ENCODE peak calls at places on chromosomes 3 and 15, in eight cellular contexts. One of them, this sample, is unnamed.

GRCh38 chr3:114499986-114500385 is 206.2 kb downstream of the TIGIT start:
- DNase-seq in A549: no peak
- DNase-seq in mesendoderm: no peak
- DNase-seq in hepatocyte: no peak
- DNase-seq in heart right ventricle: no peak
- DNase-seq in right cardiac atrium: no peak
- DNase-seq in thoracic aorta: no peak
- DNase-seq in stomach: no peak
- DNase-seq in this sample: no peak

GRCh38 chr3:174720717-174721116 is 138.4 kb upstream of the NAALADL2 start:
- DNase-seq in A549: no peak
- DNase-seq in mesendoderm: no peak
- DNase-seq in hepatocyte: no peak
- DNase-seq in heart right ventricle: no peak
- DNase-seq in right cardiac atrium: no peak
- DNase-seq in thoracic aorta: no peak
- DNase-seq in stomach: no peak
- DNase-seq in this sample: no peak

GRCh38 chr3:172376402-172376801 is 71.9 kb downstream of the GHSR start:
- DNase-seq in A549: no peak
- DNase-seq in mesendoderm: no peak
- DNase-seq in hepatocyte: no peak
- DNase-seq in heart right ventricle: no peak
- DNase-seq in right cardiac atrium: no peak
- DNase-seq in thoracic aorta: no peak
- DNase-seq in stomach: no peak
- DNase-seq in this sample: no peak

GRCh38 chr15:29668120-29668602 is 154.1 kb downstream of the TJP1 start:
- DNase-seq in A549: peak; percentile 86
- DNase-seq in mesendoderm: peak; percentile 95
- DNase-seq in hepatocyte: peak; percentile 91
- DNase-seq in heart right ventricle: peak; percentile 48
- DNase-seq in right cardiac atrium: peak; percentile 62
- DNase-seq in thoracic aorta: no peak
- DNase-seq in stomach: peak; percentile 85
- DNase-seq in this sample: no peak

GRCh38 chr15:32683906-32684584 is 33.8 kb upstream of the GREM1 start:
- DNase-seq in A549: no peak
- DNase-seq in mesendoderm: no peak
- DNase-seq in hepatocyte: no peak
- DNase-seq in heart right ventricle: no peak
- DNase-seq in right cardiac atrium: no peak
- DNase-seq in thoracic aorta: no peak
- DNase-seq in stomach: no peak
- DNase-seq in this sample: no peak

GRCh38 chr15:53378096-53378620 is 381.3 kb downstream of the WDR72 start:
- DNase-seq in A549: no peak
- DNase-seq in mesendoderm: no peak
- DNase-seq in hepatocyte: no peak
- DNase-seq in heart right ventricle: no peak
- DNase-seq in right cardiac atrium: no peak
- DNase-seq in thoracic aorta: no peak
- DNase-seq in stomach: no peak
- DNase-seq in this sample: no peak

GRCh38 chr15:88526247-88526879 is 20.1 kb downstream of the DET1 start:
- DNase-seq in A549: no peak
- DNase-seq in mesendoderm: no peak
- DNase-seq in hepatocyte: no peak
- DNase-seq in heart right ventricle: no peak
- DNase-seq in right cardiac atrium: no peak
- DNase-seq in thoracic aorta: no peak
- DNase-seq in stomach: no peak
- DNase-seq in this sample: no peak

GRCh38 chr15:68843425-68844311 is 23.0 kb upstream of the ANP32A start:
- DNase-seq in A549: no peak
- DNase-seq in mesendoderm: peak; percentile 69
- DNase-seq in hepatocyte: peak; percentile 23
- DNase-seq in heart right ventricle: peak; percentile 15
- DNase-seq in right cardiac atrium: no peak
- DNase-seq in thoracic aorta: no peak
- DNase-seq in stomach: no peak
- DNase-seq in this sample: peak; percentile 29

GRCh38 chr3:5358911-5359310 is 171.4 kb downstream of the EDEM1 start:
- DNase-seq in A549: no peak
- DNase-seq in mesendoderm: no peak
- DNase-seq in hepatocyte: no peak
- DNase-seq in heart right ventricle: no peak
- DNase-seq in right cardiac atrium: no peak
- DNase-seq in thoracic aorta: no peak
- DNase-seq in stomach: no peak
- DNase-seq in this sample: no peak

GRCh38 chr3:184604956-184605290 is 43.3 kb downstream of the EPHB3 start:
- DNase-seq in A549: no peak
- DNase-seq in mesendoderm: no peak
- DNase-seq in hepatocyte: no peak
- DNase-seq in heart right ventricle: no peak
- DNase-seq in right cardiac atrium: no peak
- DNase-seq in thoracic aorta: no peak
- DNase-seq in stomach: no peak
- DNase-seq in this sample: no peak

GRCh38 chr3:116444819-116445290 is 432 bp downstream of the LSAMP start:
- DNase-seq in A549: no peak
- DNase-seq in mesendoderm: no peak
- DNase-seq in hepatocyte: peak; percentile 35
- DNase-seq in heart right ventricle: no peak
- DNase-seq in right cardiac atrium: peak; percentile 22
- DNase-seq in thoracic aorta: no peak
- DNase-seq in stomach: no peak
- DNase-seq in this sample: no peak

GRCh38 chr3:171563298-171563697 is 103.1 kb upstream of the TNIK start:
- DNase-seq in A549: no peak
- DNase-seq in mesendoderm: peak; percentile 36
- DNase-seq in hepatocyte: no peak
- DNase-seq in heart right ventricle: no peak
- DNase-seq in right cardiac atrium: no peak
- DNase-seq in thoracic aorta: no peak
- DNase-seq in stomach: no peak
- DNase-seq in this sample: no peak

GRCh38 chr3:194177156-194177555 is 41.2 kb downstream of the HES1 start:
- DNase-seq in A549: no peak
- DNase-seq in mesendoderm: no peak
- DNase-seq in hepatocyte: no peak
- DNase-seq in heart right ventricle: no peak
- DNase-seq in right cardiac atrium: no peak
- DNase-seq in thoracic aorta: no peak
- DNase-seq in stomach: no peak
- DNase-seq in this sample: no peak

DNA sequence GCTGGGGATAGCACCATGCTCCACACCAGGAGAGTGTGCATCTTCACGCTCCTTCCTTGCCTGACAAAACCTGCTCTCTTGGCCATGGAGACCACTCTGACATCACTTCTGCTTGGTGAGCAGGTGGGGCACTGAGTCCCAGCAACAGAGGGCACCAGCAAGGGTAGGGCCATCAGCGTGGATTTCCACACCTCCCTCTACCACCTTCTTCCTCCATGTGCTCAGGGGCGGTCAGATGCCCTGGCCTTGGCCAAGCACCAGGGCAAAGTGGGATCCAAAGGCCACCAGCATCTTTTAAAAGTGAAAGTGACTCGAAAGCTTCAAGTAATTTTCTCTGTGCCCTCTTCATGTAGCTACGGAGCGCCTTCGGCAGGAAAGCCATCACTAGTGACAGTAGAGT is 58.1 kb downstream of the CHSY1 start:
- DNase-seq in A549: no peak
- DNase-seq in mesendoderm: no peak
- DNase-seq in hepatocyte: no peak
- DNase-seq in heart right ventricle: no peak
- DNase-seq in right cardiac atrium: no peak
- DNase-seq in thoracic aorta: no peak
- DNase-seq in stomach: no peak
- DNase-seq in this sample: no peak
- H3K4me1 ChIP-seq in A549: peaks cover 25% of the 10 kb centered on the region
- H3K4me1 ChIP-seq in mesendoderm: peaks cover 4% of the 10 kb centered on the region
- H3K4me1 ChIP-seq in hepatocyte: peaks cover 20% of the 10 kb centered on the region
- H3K4me1 ChIP-seq in heart right ventricle: peaks cover 43% of the 10 kb centered on the region
- H3K4me1 ChIP-seq in right cardiac atrium: peaks cover 12% of the 10 kb centered on the region
- H3K4me1 ChIP-seq in thoracic aorta: peaks cover 36% of the 10 kb centered on the region
- H3K4me1 ChIP-seq in stomach: peaks cover 77% of the 10 kb centered on the region
- H3K4me1 ChIP-seq in this sample: peaks cover 25% of the 10 kb centered on the region

GRCh38 chr3:46926447-46926846 is 48.9 kb downstream of the PTH1R start:
- DNase-seq in A549: no peak
- DNase-seq in mesendoderm: no peak
- DNase-seq in hepatocyte: no peak
- DNase-seq in heart right ventricle: no peak
- DNase-seq in right cardiac atrium: no peak
- DNase-seq in thoracic aorta: no peak
- DNase-seq in stomach: no peak
- DNase-seq in this sample: no peak

GRCh38 chr3:46926871-46927717 is 49.5 kb downstream of the CCDC12 start:
- DNase-seq in A549: no peak
- DNase-seq in mesendoderm: no peak
- DNase-seq in hepatocyte: peak; percentile 3
- DNase-seq in heart right ventricle: no peak
- DNase-seq in right cardiac atrium: no peak
- DNase-seq in thoracic aorta: no peak
- DNase-seq in stomach: peak; percentile 25
- DNase-seq in this sample: peak; percentile 61

GRCh38 chr3:46928297-46928696 is 48.2 kb downstream of the CCDC12 start:
- DNase-seq in A549: no peak
- DNase-seq in mesendoderm: no peak
- DNase-seq in hepatocyte: no peak
- DNase-seq in heart right ventricle: no peak
- DNase-seq in right cardiac atrium: no peak
- DNase-seq in thoracic aorta: no peak
- DNase-seq in stomach: no peak
- DNase-seq in this sample: no peak

GRCh38 chr3:46929324-46929723 is 47.2 kb downstream of the CCDC12 start:
- DNase-seq in A549: no peak
- DNase-seq in mesendoderm: no peak
- DNase-seq in hepatocyte: no peak
- DNase-seq in heart right ventricle: peak; percentile 71
- DNase-seq in right cardiac atrium: no peak
- DNase-seq in thoracic aorta: no peak
- DNase-seq in stomach: peak; percentile 92
- DNase-seq in this sample: no peak

GRCh38 chr3:46927718-46928073 is 48.8 kb downstream of the CCDC12 start:
- DNase-seq in A549: no peak
- DNase-seq in mesendoderm: no peak
- DNase-seq in hepatocyte: no peak
- DNase-seq in heart right ventricle: no peak
- DNase-seq in right cardiac atrium: no peak
- DNase-seq in thoracic aorta: no peak
- DNase-seq in stomach: no peak
- DNase-seq in this sample: no peak
- H3K4me1 ChIP-seq in A549: peaks cover 71% of the 10 kb centered on the region
- H3K4me1 ChIP-seq in mesendoderm: no peaks in the 10 kb centered on the region
- H3K4me1 ChIP-seq in hepatocyte: peaks cover 31% of the 10 kb centered on the region
- H3K4me1 ChIP-seq in heart right ventricle: peaks cover 75% of the 10 kb centered on the region
- H3K4me1 ChIP-seq in right cardiac atrium: peaks cover 35% of the 10 kb centered on the region
- H3K4me1 ChIP-seq in thoracic aorta: peaks cover 50% of the 10 kb centered on the region
- H3K4me1 ChIP-seq in stomach: peaks cover 98% of the 10 kb centered on the region
- H3K4me1 ChIP-seq in this sample: peaks cover 54% of the 10 kb centered on the region

GRCh38 chr3:134236505-134236904 is 14.2 kb downstream of the RYK start:
- DNase-seq in A549: no peak
- DNase-seq in mesendoderm: no peak
- DNase-seq in hepatocyte: no peak
- DNase-seq in heart right ventricle: no peak
- DNase-seq in right cardiac atrium: no peak
- DNase-seq in thoracic aorta: no peak
- DNase-seq in stomach: no peak
- DNase-seq in this sample: no peak

GRCh38 chr3:134237454-134238145 is 13.1 kb downstream of the RYK start:
- DNase-seq in A549: no peak
- DNase-seq in mesendoderm: no peak
- DNase-seq in hepatocyte: no peak
- DNase-seq in heart right ventricle: no peak
- DNase-seq in right cardiac atrium: no peak
- DNase-seq in thoracic aorta: no peak
- DNase-seq in stomach: no peak
- DNase-seq in this sample: no peak

GRCh38 chr3:134232146-134232545 is 18.5 kb downstream of the RYK start:
- DNase-seq in A549: no peak
- DNase-seq in mesendoderm: no peak
- DNase-seq in hepatocyte: no peak
- DNase-seq in heart right ventricle: no peak
- DNase-seq in right cardiac atrium: no peak
- DNase-seq in thoracic aorta: no peak
- DNase-seq in stomach: no peak
- DNase-seq in this sample: no peak

GRCh38 chr3:134232976-134233375 is 17.7 kb downstream of the RYK start:
- DNase-seq in A549: no peak
- DNase-seq in mesendoderm: no peak
- DNase-seq in hepatocyte: no peak
- DNase-seq in heart right ventricle: no peak
- DNase-seq in right cardiac atrium: no peak
- DNase-seq in thoracic aorta: no peak
- DNase-seq in stomach: no peak
- DNase-seq in this sample: no peak

GRCh38 chr3:134235677-134236076 is 15.0 kb downstream of the RYK start:
- DNase-seq in A549: no peak
- DNase-seq in mesendoderm: peak; percentile 39
- DNase-seq in hepatocyte: no peak
- DNase-seq in heart right ventricle: no peak
- DNase-seq in right cardiac atrium: no peak
- DNase-seq in thoracic aorta: no peak
- DNase-seq in stomach: no peak
- DNase-seq in this sample: no peak
- H3K4me1 ChIP-seq in A549: peaks cover 36% of the 10 kb centered on the region
- H3K4me1 ChIP-seq in mesendoderm: peaks cover 6% of the 10 kb centered on the region
- H3K4me1 ChIP-seq in hepatocyte: peaks cover 16% of the 10 kb centered on the region
- H3K4me1 ChIP-seq in heart right ventricle: peaks cover 79% of the 10 kb centered on the region
- H3K4me1 ChIP-seq in right cardiac atrium: peaks cover 22% of the 10 kb centered on the region
- H3K4me1 ChIP-seq in thoracic aorta: peaks cover 44% of the 10 kb centered on the region
- H3K4me1 ChIP-seq in stomach: peaks cover 67% of the 10 kb centered on the region
- H3K4me1 ChIP-seq in this sample: peaks cover 33% of the 10 kb centered on the region

GRCh38 chr15:26716069-26716468 is 56.8 kb downstream of the GABRB3 start:
- DNase-seq in A549: no peak
- DNase-seq in mesendoderm: no peak
- DNase-seq in hepatocyte: no peak
- DNase-seq in heart right ventricle: no peak
- DNase-seq in right cardiac atrium: no peak
- DNase-seq in thoracic aorta: no peak
- DNase-seq in stomach: no peak
- DNase-seq in this sample: no peak

GRCh38 chr15:26721231-26721630 is 51.6 kb downstream of the GABRB3 start:
- DNase-seq in A549: no peak
- DNase-seq in mesendoderm: peak; percentile 41
- DNase-seq in hepatocyte: no peak
- DNase-seq in heart right ventricle: no peak
- DNase-seq in right cardiac atrium: no peak
- DNase-seq in thoracic aorta: no peak
- DNase-seq in stomach: no peak
- DNase-seq in this sample: no peak

GRCh38 chr15:26724381-26724780 is 48.5 kb downstream of the GABRB3 start:
- DNase-seq in A549: no peak
- DNase-seq in mesendoderm: no peak
- DNase-seq in hepatocyte: no peak
- DNase-seq in heart right ventricle: no peak
- DNase-seq in right cardiac atrium: no peak
- DNase-seq in thoracic aorta: no peak
- DNase-seq in stomach: no peak
- DNase-seq in this sample: no peak

GRCh38 chr15:26722621-26723160 is 50.2 kb downstream of the GABRB3 start:
- DNase-seq in A549: peak; percentile 49
- DNase-seq in mesendoderm: peak; percentile 79
- DNase-seq in hepatocyte: no peak
- DNase-seq in heart right ventricle: no peak
- DNase-seq in right cardiac atrium: no peak
- DNase-seq in thoracic aorta: no peak
- DNase-seq in stomach: no peak
- DNase-seq in this sample: no peak

GRCh38 chr15:26720546-26720945 is 52.3 kb downstream of the GABRB3 start:
- DNase-seq in A549: no peak
- DNase-seq in mesendoderm: peak; percentile 97
- DNase-seq in hepatocyte: no peak
- DNase-seq in heart right ventricle: no peak
- DNase-seq in right cardiac atrium: no peak
- DNase-seq in thoracic aorta: no peak
- DNase-seq in stomach: no peak
- DNase-seq in this sample: no peak
- H3K4me1 ChIP-seq in A549: peaks cover 17% of the 10 kb centered on the region
- H3K4me1 ChIP-seq in mesendoderm: peaks cover 35% of the 10 kb centered on the region
- H3K4me1 ChIP-seq in hepatocyte: no peaks in the 10 kb centered on the region
- H3K4me1 ChIP-seq in heart right ventricle: no peaks in the 10 kb centered on the region
- H3K4me1 ChIP-seq in right cardiac atrium: no peaks in the 10 kb centered on the region
- H3K4me1 ChIP-seq in thoracic aorta: no peaks in the 10 kb centered on the region
- H3K4me1 ChIP-seq in stomach: no peaks in the 10 kb centered on the region
- H3K4me1 ChIP-seq in this sample: no peaks in the 10 kb centered on the region